ENCODE peak calls at places on chromosomes 2 and 18, in seven cellular contexts. Y is IMR-90, I is tibial nerve, E is GM20000, P is endothelial cell of umbilical vein, D is upper lobe of right lung, V is AG09309. A is an unnamed sample.
A peak's percentile ranks its signal among the peaks of the same experiment; 100 is the strongest.

GRCh38 chr2:11311543-11311942 is 32.9 kb downstream of the ROCK2 start:
- DNase-seq in Y (no peak), I (no peak), D (no peak), P (no peak), V (no peak), E (no peak), A (no peak)

GRCh38 chr2:202015471-202015870 is 18.2 kb upstream of the FZD7 start:
- DNase-seq in D (no peak), P (no peak), Y (no peak), I (no peak), E (no peak), V (no peak), A (no peak)

GRCh38 chr2:96167407-96168013 is 22.3 kb upstream of the DUSP2 start:
- DNase-seq in I (no peak), Y (no peak), V (no peak), P (no peak), D (no peak), E (no peak), A (no peak)

GRCh38 chr2:111161971-111162370 is 41.3 kb downstream of the BCL2L11 start:
- DNase-seq in E (no peak), I (no peak), V (no peak), P (peak; percentile 72), D (no peak), Y (no peak), A (no peak)

GRCh38 chr2:10931710-10932255 is 20.0 kb downstream of the KCNF1 start:
- DNase-seq in Y (peak; percentile 92), D (peak; percentile 51), E (no peak), I (no peak), V (no peak), P (peak; percentile 7), A (no peak)

GRCh38 chr2:100299548-100299947 is 22.8 kb downstream of the LONRF2 start:
- DNase-seq in P (no peak), Y (no peak), D (no peak), V (no peak), E (no peak), I (no peak), A (no peak)

GRCh38 chr2:109339519-109339991 is 210.6 kb downstream of the SH3RF3 start:
- DNase-seq in D (peak; percentile 61), I (no peak), V (no peak), E (no peak), Y (peak; percentile 93), P (peak; percentile 84), A (no peak)

GRCh38 chr2:192775461-192776262 is 580.9 kb upstream of the TMEFF2 start:
- DNase-seq in E (no peak), V (no peak), D (no peak), I (no peak), Y (no peak), P (no peak), A (no peak)

GRCh38 chr2:104429978-104430740 is 423.8 kb upstream of the POU3F3 start:
- DNase-seq in V (no peak), I (no peak), P (no peak), D (no peak), Y (no peak), E (no peak), A (no peak)

GRCh38 chr18:46497129-46497528 is 159.9 kb downstream of the LOXHD1 start:
- DNase-seq in V (no peak), D (no peak), P (no peak), I (no peak), E (no peak), Y (no peak), A (no peak)

GRCh38 chr2:136117391-136117841 is 533 bp downstream of the CXCR4 start:
- DNase-seq in I (no peak), P (peak; percentile 52), V (no peak), Y (peak; percentile 26), D (peak; percentile 81), E (peak; percentile 45), A (peak; percentile 50)

GRCh38 chr2:30146337-30147195 is at the start of gene YPEL5:
- DNase-seq in I (peak; percentile 97), Y (peak; percentile 99), V (peak; percentile 98), P (peak; percentile 100), E (peak; percentile 98), D (peak; percentile 100), A (peak; percentile 98)

GRCh38 chr2:54353216-54353615 is 97.2 kb upstream of the TSPYL6 start:
- DNase-seq in I (no peak), P (no peak), E (no peak), Y (no peak), D (no peak), V (no peak), A (no peak)

GRCh38 chr18:49444599-49444998 is 15.8 kb downstream of the DYM start:
- DNase-seq in V (no peak), D (no peak), E (no peak), I (no peak), P (no peak), Y (no peak), A (no peak)

GRCh38 chr2:23564618-23564967 is 179.6 kb downstream of the KLHL29 start:
- DNase-seq in D (no peak), V (no peak), P (no peak), I (no peak), Y (no peak), E (no peak), A (no peak)

GRCh38 chr18:36593001-36593400 is 235.8 kb downstream of the TPGS2 start:
- DNase-seq in D (no peak), E (no peak), V (no peak), Y (peak; percentile 15), I (no peak), P (no peak), A (no peak)

GRCh38 chr18:35713545-35713944 is 132.0 kb downstream of the GALNT1 start:
- DNase-seq in V (peak; percentile 46), P (peak; percentile 92), I (no peak), D (no peak), E (no peak), Y (peak; percentile 39), A (no peak)

GRCh38 chr18:66874812-66875474 is 271.1 kb upstream of the CDH19 start:
- DNase-seq in P (no peak), E (no peak), I (no peak), Y (no peak), V (no peak), D (no peak), A (no peak)

GRCh38 chr18:66874375-66874774 is 270.5 kb upstream of the CDH19 start:
- DNase-seq in Y (no peak), I (no peak), P (no peak), E (no peak), V (no peak), D (no peak), A (no peak)

GRCh38 chr18:66873899-66874298 is 270.0 kb upstream of the CDH19 start:
- DNase-seq in Y (no peak), V (no peak), D (no peak), I (no peak), E (no peak), P (no peak), A (no peak)

GRCh38 chr18:66867653-66868052 is 263.8 kb upstream of the CDH19 start:
- DNase-seq in V (no peak), Y (no peak), E (no peak), D (no peak), I (no peak), P (no peak), A (no peak)

GRCh38 chr18:66872277-66872676 is 268.4 kb upstream of the CDH19 start:
- DNase-seq in P (peak; percentile 51), I (no peak), V (no peak), E (no peak), Y (no peak), D (no peak), A (peak; percentile 13)
- TF ChIP-seq CTCF in P (no peak), I (peak; percentile 25), V (no peak), E (no peak), Y (no peak), D (peak; percentile 19), A (no peak)

DNA sequence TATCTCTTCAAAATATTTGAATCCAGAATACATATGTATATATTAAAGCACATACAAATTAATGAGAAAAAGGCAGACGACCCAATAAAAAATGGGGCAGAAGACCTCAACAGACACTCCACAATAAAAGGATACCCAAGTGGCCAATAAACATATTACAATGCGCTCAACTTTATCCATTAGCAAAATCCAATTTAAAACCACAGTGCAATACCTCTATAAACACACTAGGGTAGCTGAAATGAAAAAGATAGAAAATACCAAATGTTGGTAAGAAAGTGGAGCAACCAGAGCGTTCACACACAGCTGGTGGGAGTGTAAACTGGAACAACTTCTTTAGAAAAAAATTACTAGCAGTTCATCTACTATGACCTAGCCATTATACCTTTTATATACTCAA is 75.3 kb downstream of the CCDC148 start:
- DNase-seq in P (no peak), D (no peak), V (no peak), Y (no peak), I (no peak), E (no peak), A (no peak)
- TF ChIP-seq CTCF in P (no peak), D (no peak), V (no peak), Y (no peak), I (no peak), E (no peak), A (no peak)

GRCh38 chr2:236209535-236209934 is 41.3 kb upstream of the GBX2 start:
- DNase-seq in P (peak; percentile 19), D (no peak), V (no peak), Y (no peak), E (no peak), I (no peak), A (no peak)
- TF ChIP-seq CTCF in P (peak; percentile 6), D (no peak), V (no peak), Y (no peak), E (no peak), I (no peak), A (no peak)

GRCh38 chr18:76658627-76659026 is 163.6 kb upstream of the ZNF516 start:
- DNase-seq in P (no peak), D (no peak), E (peak; percentile 53), V (no peak), Y (no peak), I (no peak), A (peak; percentile 52)
- TF ChIP-seq CTCF in P (no peak), D (no peak), E (no peak), V (peak; percentile 35), Y (peak; percentile 28), I (no peak), A (peak; percentile 42)

GRCh38 chr18:58231930-58232329 is 187.9 kb downstream of the NEDD4L start:
- DNase-seq in V (no peak), E (peak; percentile 32), D (no peak), P (peak; percentile 27), Y (no peak), I (no peak), A (no peak)
- TF ChIP-seq CTCF in V (peak; percentile 44), E (peak; percentile 58), D (peak; percentile 40), P (no peak), Y (peak; percentile 34), I (no peak), A (no peak)